ENCODE peak calls at places on chromosomes 1 and 21, in nine cellular contexts. U is NCI-H1105 treated with DMSO at 0.1 percent for 48 hours; S is NCI-H345; R is endothelial cell; B is activated CD8-positive, alpha-beta memory T cell treated with anti-CD3 and anti-CD28 coated beads, Interleukin-2, amount 50 U/mL, for 48 hours; P is activated effector memory CD4-positive, alpha-beta T cell treated with anti-CD3 and anti-CD28 coated beads, Interleukin-2, amount 50 U/mL, for 16 hours; T is fibroblast of pulmonary artery; Z is mucosa of gallbladder; V is stimulated activated CD8-positive, alpha-beta memory T cell treated with anti-CD3 and anti-CD28 coated beads, Interleukin-7, amount 100 ng/mL, for 1 hour. W is an unnamed sample.

GRCh38 chr1:68600049-68600661 is 103.3 kb upstream of the DEPDC1 start:
- DNase-seq in U (peak; percentile 46), S (peak; percentile 45), R (peak; percentile 16), B (no peak), P (no peak), T (peak; percentile 52), Z (no peak), V (no peak), W (peak; percentile 3)

GRCh38 chr1:8886589-8886988 is 8.1 kb upstream of the ENO1 start:
- DNase-seq in U (no peak), S (no peak), R (no peak), B (no peak), P (no peak), T (no peak), Z (no peak), V (no peak), W (no peak)

GRCh38 chr1:2519029-2519685 is 7.2 kb downstream of the PANK4 start:
- DNase-seq in U (no peak), S (no peak), R (no peak), B (no peak), P (no peak), T (no peak), Z (no peak), V (no peak), W (no peak)

GRCh38 chr1:201471772-201472171 is 2.8 kb upstream of the PHLDA3 start:
- DNase-seq in U (no peak), S (no peak), R (no peak), B (no peak), P (no peak), T (peak; percentile 78), Z (no peak), V (no peak), W (no peak)

GRCh38 chr21:28959367-28960099 is 33.1 kb downstream of the LTN1 start:
- DNase-seq in U (no peak), S (no peak), R (no peak), B (no peak), P (no peak), T (peak; percentile 84), Z (no peak), V (no peak), W (no peak)

GRCh38 chr1:6157528-6158174 is 22.5 kb downstream of the CHD5 start:
- DNase-seq in U (no peak), S (peak; percentile 94), R (no peak), B (peak; percentile 66), P (peak; percentile 70), T (peak; percentile 10), Z (peak; percentile 45), V (no peak), W (peak; percentile 62)

GRCh38 chr1:154352581-154353459 is 27.5 kb downstream of the ATP8B2 start:
- DNase-seq in U (peak; percentile 59), S (peak; percentile 61), R (peak; percentile 39), B (peak; percentile 73), P (peak; percentile 83), T (peak; percentile 60), Z (peak; percentile 49), V (no peak), W (peak; percentile 87)

GRCh38 chr1:94925561-94926364 is 1.1 kb downstream of the CNN3 start:
- DNase-seq in U (peak; percentile 77), S (peak; percentile 74), R (peak; percentile 78), B (peak; percentile 68), P (no peak), T (peak; percentile 91), Z (peak; percentile 72), V (no peak), W (no peak)

GRCh38 chr21:45054162-45054926 is 20.0 kb upstream of the ADARB1 start:
- DNase-seq in U (no peak), S (no peak), R (no peak), B (no peak), P (no peak), T (no peak), Z (no peak), V (no peak), W (no peak)

GRCh38 chr1:203777596-203777995 is 12.6 kb downstream of the LAX1 start:
- DNase-seq in U (no peak), S (no peak), R (no peak), B (no peak), P (no peak), T (peak; percentile 28), Z (no peak), V (no peak), W (no peak)

GRCh38 chr1:145960468-145961108 is 2.8 kb upstream of the LIX1L start:
- DNase-seq in U (peak; percentile 77), S (peak; percentile 88), R (peak; percentile 75), B (peak; percentile 77), P (peak; percentile 85), T (peak; percentile 66), Z (peak; percentile 68), V (no peak), W (no peak)

GRCh38 chr1:35573198-35573775 is at the start of gene TFAP2E:
- DNase-seq in U (peak; percentile 56), S (peak; percentile 57), R (peak; percentile 50), B (no peak), P (peak; percentile 62), T (peak; percentile 27), Z (no peak), V (no peak), W (no peak)

GRCh38 chr1:201184734-201185453 is 5.7 kb upstream of the IGFN1 start:
- DNase-seq in U (no peak), S (peak; percentile 18), R (peak; percentile 20), B (no peak), P (peak; percentile 56), T (peak; percentile 68), Z (no peak), V (no peak), W (peak; percentile 33)

GRCh38 chr1:25342846-25343245 is 4.7 kb downstream of the TMEM50A start:
- DNase-seq in U (no peak), S (no peak), R (no peak), B (no peak), P (no peak), T (no peak), Z (no peak), V (no peak), W (no peak)